ENCODE peak calls at places on chromosomes 4 and X, in nine cellular contexts. V is H7; Y is mesenchymal stem cell; J is HTR-8/SVneo; C is NCI-H510A; X is GM13977; G is iPS-NIHi11; K is stimulated activated CD8-positive, alpha-beta memory T cell treated with anti-CD3 and anti-CD28 coated beads, Interleukin-2, amount 100 ng/mL, for 48 hours; Q is stimulated activated naive CD8-positive, alpha-beta T cell treated with anti-CD3 and anti-CD28 coated beads, Interleukin-15, Interleukin-2, amounts not matched to agents 100 U/mL and 50 U/mL, for 24 hours. P is an unnamed sample.

GRCh38 chr4:107034091-107034698 is 1.9 kb downstream of the DKK2 start:
- DNase-seq in Y (peak), X (no peak), V (peak), K (no peak), Q (peak), J (no peak), G (peak), C (peak), P (peak)

GRCh38 chr4:164410401-164410800 is 343.5 kb upstream of the SMIM31 start:
- DNase-seq in G (no peak), C (no peak), J (no peak), X (no peak), V (no peak), Q (no peak), K (no peak), Y (no peak), P (no peak)

GRCh38 chr4:123651127-123651526 is 254.5 kb downstream of the SPRY1 start:
- DNase-seq in K (no peak), Q (no peak), G (no peak), V (no peak), J (no peak), C (no peak), Y (no peak), X (no peak), P (peak)

GRCh38 chr4:58191086-58191485 is 1080.9 kb upstream of the IGFBP7 start:
- DNase-seq in J (no peak), Y (no peak), X (no peak), G (no peak), C (no peak), V (no peak), Q (no peak), K (no peak), P (no peak)

GRCh38 chrX:150757371-150757770 is 64.2 kb downstream of the MTMR1 start:
- DNase-seq in K (no peak), J (no peak), V (no peak), Y (no peak), Q (no peak), C (no peak), X (no peak), G (no peak), P (no peak)

GRCh38 chrX:132023117-132023895 is at the start of gene STK26:
- DNase-seq in C (peak), K (peak), Q (peak), V (peak), G (peak), Y (peak), X (peak), J (peak), P (peak)

GRCh38 chr4:76589402-76589801 is 154.4 kb downstream of the SHROOM3 start:
- DNase-seq in Q (no peak), V (peak), K (no peak), C (no peak), X (no peak), G (no peak), Y (peak), J (no peak), P (peak)

GRCh38 chrX:65136424-65136823 is 160.2 kb upstream of the ZC4H2 start:
- DNase-seq in K (no peak), G (no peak), X (no peak), J (no peak), Q (no peak), Y (no peak), C (no peak), V (no peak), P (no peak)

GRCh38 chrX:42533761-42534160 is 244.2 kb downstream of the PPP1R2C start:
- DNase-seq in V (no peak), X (no peak), C (no peak), Y (no peak), G (no peak), J (no peak), Q (no peak), K (no peak), P (no peak)

GRCh38 chrX:7028246-7028645 is 119.3 kb upstream of the STS start:
- DNase-seq in J (no peak), Q (no peak), G (no peak), Y (no peak), X (no peak), K (no peak), C (no peak), V (no peak), P (no peak)

GRCh38 chr4:16641971-16642370 is 256.5 kb downstream of the LDB2 start:
- DNase-seq in C (no peak), J (no peak), K (no peak), G (no peak), X (no peak), Y (peak), Q (no peak), V (no peak), P (no peak)

GRCh38 chr4:158777423-158777822 is 8.6 kb downstream of the FNIP2 start:
- DNase-seq in V (no peak), Q (no peak), C (no peak), G (no peak), Y (no peak), J (no peak), X (no peak), K (no peak), P (no peak)

GRCh38 chrX:87525771-87526229 is 8.2 kb downstream of the KLHL4 start:
- DNase-seq in Y (peak), X (no peak), J (no peak), K (no peak), V (no peak), G (no peak), Q (no peak), C (no peak), P (peak)

GRCh38 chr4:3791910-3792542 is 25.8 kb downstream of the ADRA2C start:
- DNase-seq in G (peak), Q (peak), C (no peak), X (peak), V (peak), K (no peak), J (peak), Y (no peak), P (peak)

GRCh38 chr4:120841580-120841979 is 80.9 kb downstream of the PRDM5 start:
- DNase-seq in G (no peak), J (no peak), C (no peak), Q (no peak), Y (no peak), K (no peak), V (no peak), X (no peak), P (no peak)

GRCh38 chr4:96093057-96093456 is 253.2 kb downstream of the PDHA2 start:
- DNase-seq in X (no peak), V (no peak), C (no peak), Q (no peak), G (no peak), Y (no peak), J (no peak), K (no peak), P (no peak)

P was measured in fibroblast of villous mesenchyme.